ENCODE peak calls at places on chromosomes 13 and 19, in five cellular contexts. E is HFF-Myc, F is tibial artery, H is fibroblast of mammary gland, U is retinal pigment epithelial cell. Y is an unnamed sample.

GRCh38 chr13:110361365-110361911 is 54.4 kb downstream of the COL4A2 start:
- DNase-seq in U (no peak), H (peak; percentile 60), F (peak; percentile 92), E (no peak), Y (peak; percentile 91)

GRCh38 chr13:42740753-42741152 is 40.6 kb upstream of the FAM216B start:
- DNase-seq in H (no peak), E (peak; percentile 21), U (no peak), F (no peak), Y (no peak)

GRCh38 chr19:2611483-2612464 is 90.7 kb downstream of the GNG7 start:
- DNase-seq in F (no peak), U (no peak), H (no peak), E (no peak), Y (no peak)

GRCh38 chr19:16252459-16253205 is 54.9 kb downstream of the AP1M1 start:
- DNase-seq in H (no peak), U (no peak), F (no peak), E (no peak), Y (no peak)

GRCh38 chr13:80164451-80164850 is 176.5 kb downstream of the SPRY2 start:
- DNase-seq in E (no peak), H (no peak), F (no peak), U (no peak), Y (no peak)

GRCh38 chr13:26425439-26426358 is 131.8 kb upstream of the WASF3 start:
- DNase-seq in H (no peak), E (no peak), F (no peak), U (no peak), Y (no peak)

GRCh38 chr19:29560313-29561075 is 34.7 kb downstream of the VSTM2B start:
- DNase-seq in F (peak; percentile 45), E (no peak), H (no peak), U (no peak), Y (no peak)

GRCh38 chr13:103983948-103984347 is 917.7 kb upstream of the SLC10A2 start:
- DNase-seq in U (no peak), E (no peak), F (no peak), H (no peak), Y (no peak)

GRCh38 chr13:70623260-70623659 is 515.0 kb upstream of the KLHL1 start:
- DNase-seq in E (no peak), F (no peak), H (peak; percentile 5), U (no peak), Y (no peak)

GRCh38 chr13:46631184-46631542 is 78.2 kb downstream of the LRCH1 start:
- DNase-seq in E (no peak), F (no peak), H (no peak), U (no peak), Y (no peak)

GRCh38 chr13:73365240-73365639 is 306.4 kb downstream of the KLF5 start:
- DNase-seq in F (no peak), U (no peak), E (no peak), H (no peak), Y (no peak)

GRCh38 chr19:2902590-2903218 is 2.0 kb downstream of the ZNF57 start:
- DNase-seq in F (no peak), E (no peak), H (no peak), U (no peak), Y (no peak)

GRCh38 chr13:98171806-98172569 is 5.1 kb downstream of the RNF113B start:
- DNase-seq in H (peak; percentile 46), F (peak; percentile 82), E (no peak), U (no peak), Y (no peak)

GRCh38 chr13:31930901-31931522 is 100.6 kb upstream of the FRY start:
- DNase-seq in F (no peak), H (no peak), E (no peak), U (no peak), Y (no peak)

GRCh38 chr13:48029859-48030258 is 7.7 kb upstream of the NUDT15 start:
- DNase-seq in H (no peak), U (no peak), E (no peak), F (no peak), Y (no peak)

GRCh38 chr19:36257512-36257876 is 42.6 kb downstream of the ZNF146 start:
- DNase-seq in E (no peak), F (no peak), H (no peak), U (no peak), Y (no peak)

GRCh38 chr13:27076411-27076810 is 95.2 kb downstream of the USP12 start:
- DNase-seq in E (no peak), U (no peak), H (no peak), F (no peak), Y (no peak)

GRCh38 chr13:93217701-93218100 is 8.9 kb upstream of the GPC6 start:
- DNase-seq in H (peak; percentile 34), U (no peak), F (no peak), E (no peak), Y (no peak)

GRCh38 chr13:28067526-28067925 is 32.9 kb downstream of the FLT3 start:
- DNase-seq in U (no peak), E (no peak), F (no peak), H (no peak), Y (no peak)

GRCh38 chr13:110759710-110760109 is 46.2 kb downstream of the ING1 start:
- DNase-seq in U (no peak), F (no peak), E (no peak), H (peak; percentile 94), Y (peak; percentile 80)

GRCh38 chr19:32691952-32692726 is 518 bp downstream of the NUDT19 start:
- DNase-seq in U (no peak), H (peak; percentile 75), F (peak; percentile 77), E (no peak), Y (peak; percentile 43)

GRCh38 chr13:48505597-48506091 is 27.2 kb downstream of the RCBTB2 start:
- DNase-seq in U (no peak), H (no peak), E (no peak), F (peak; percentile 80), Y (peak; percentile 39)

GRCh38 chr13:107373551-107373950 is 805.6 kb upstream of the ARGLU1 start:
- DNase-seq in E (no peak), U (peak; percentile 59), H (peak; percentile 79), F (no peak), Y (peak; percentile 34)

GRCh38 chr19:47036233-47036651 is 12.2 kb downstream of the TMEM160 start:
- DNase-seq in F (no peak), E (no peak), H (peak; percentile 22), U (no peak), Y (no peak)

DNA sequence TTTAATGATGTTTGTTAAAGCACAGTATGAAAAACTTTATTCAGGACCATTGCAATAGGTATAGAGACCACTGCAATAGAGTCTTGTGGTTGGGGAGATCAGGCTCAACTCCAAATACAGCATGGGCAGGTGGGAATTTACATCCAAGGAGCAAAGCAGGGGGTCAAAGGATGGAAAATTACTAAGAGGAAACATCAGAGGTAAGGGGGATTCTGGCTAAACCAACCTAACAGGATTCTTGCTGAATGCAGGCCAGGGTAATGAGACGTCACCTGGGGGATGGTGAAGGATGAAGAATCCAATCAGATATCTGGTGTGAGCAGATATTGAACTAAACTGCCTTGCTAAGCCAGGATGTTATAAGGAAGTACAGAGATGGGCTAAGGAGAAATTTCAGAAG is 126.6 kb upstream of the MIR17HG start:
- DNase-seq in F (no peak), E (no peak), U (no peak), H (no peak), Y (no peak)
- H3K4me3 ChIP-seq in F (no peak overlapping the region), E (no peak overlapping the region), U (no peak overlapping the region), H (no peak overlapping the region), Y (no peak overlapping the region)

GRCh38 chr19:1236566-1236965 is 1.2 kb downstream of the CBARP start:
- DNase-seq in H (no peak), F (no peak), U (no peak), E (no peak), Y (no peak)
- H3K4me3 ChIP-seq in H (peak overlapping the region; percentile 69), F (peak overlapping the region; percentile 67), U (peak overlapping the region; percentile 73), E (peak overlapping the region; percentile 73), Y (peak overlapping the region; percentile 67)

DNA sequence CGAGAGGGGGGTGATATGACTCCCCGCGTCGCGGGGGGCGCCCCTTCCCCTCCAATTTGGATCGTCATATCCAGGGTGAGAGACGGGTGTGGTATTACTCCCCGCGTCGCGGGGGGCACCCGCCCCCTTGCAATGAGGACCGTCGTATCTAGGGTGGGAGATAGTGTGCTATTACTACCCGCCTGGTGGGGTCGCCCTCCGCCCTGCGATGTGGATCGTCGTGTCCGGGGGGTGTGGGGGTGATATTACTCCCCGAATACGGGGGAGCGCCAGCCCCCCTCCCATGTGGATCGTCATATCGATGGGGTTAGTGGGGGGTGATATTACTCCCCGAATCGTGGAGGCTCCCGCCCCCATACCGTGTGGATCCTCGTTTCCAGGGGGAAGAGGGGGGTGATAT is 29.2 kb upstream of the RGCC start:
- DNase-seq in U (no peak), H (no peak), E (no peak), F (no peak), Y (no peak)
- H3K4me3 ChIP-seq in U (no peak overlapping the region), H (peak overlapping the region; percentile 24), E (no peak overlapping the region), F (peak overlapping the region; percentile 9), Y (peak overlapping the region; percentile 29)

DNA sequence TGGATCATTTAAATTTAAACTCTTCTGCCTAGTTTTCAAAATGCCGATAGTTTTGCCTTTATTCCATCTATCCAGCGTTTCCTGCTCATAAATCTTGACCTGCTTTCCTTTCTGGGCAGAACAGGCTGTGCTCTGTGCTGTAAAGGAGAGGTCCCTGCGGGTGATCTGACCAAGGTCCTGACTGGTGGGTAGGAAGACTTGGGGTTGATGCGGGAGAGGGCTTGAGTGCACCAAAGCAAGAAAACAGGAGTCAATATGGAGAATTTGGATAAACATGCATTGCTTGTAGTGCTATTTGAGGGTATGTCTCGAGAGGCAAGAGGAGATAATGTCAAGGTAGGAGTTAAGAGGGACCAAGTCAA is 533.6 kb downstream of the MYO16 start:
- DNase-seq in U (no peak), F (no peak), E (no peak), H (no peak), Y (no peak)
- H3K4me3 ChIP-seq in U (no peak overlapping the region), F (no peak overlapping the region), E (no peak overlapping the region), H (no peak overlapping the region), Y (no peak overlapping the region)